ENCODE peak calls at places on chromosomes 6 and 20, in ten cellular contexts. G is T-cell; Z is mesendoderm; B is stimulated activated CD4-positive, alpha-beta T cell treated with anti-CD3 and anti-CD28 coated beads, Interleukin-1b, Interleukin-23, amount 100 ng/mL, for 1 hour; L is ACHN; J is NCI-H69; T is progenitor cell of endocrine pancreas; A is cerebellar cortex; O is HT-29; M is GM12891. N is an unnamed sample.

GRCh38 chr20:35629432-35630145 is 14.0 kb downstream of the SPAG4 start:
- DNase-seq in A (no peak), O (no peak), G (no peak), M (no peak), L (no peak), J (no peak), B (no peak), T (no peak), Z (no peak), N (no peak)

GRCh38 chr6:118812972-118813371 is 81.0 kb upstream of the ASF1A start:
- DNase-seq in J (no peak), B (no peak), T (no peak), G (no peak), O (no peak), Z (no peak), L (no peak), M (no peak), A (no peak), N (peak; percentile 40)

GRCh38 chr6:99739526-99739925 is 132.9 kb downstream of the PRDM13 start:
- DNase-seq in T (no peak), A (peak; percentile 99), J (peak; percentile 71), O (no peak), M (no peak), L (no peak), G (no peak), Z (no peak), B (no peak), N (no peak)

GRCh38 chr20:16283307-16283706 is 289.9 kb downstream of the KIF16B start:
- DNase-seq in A (no peak), O (no peak), L (no peak), B (no peak), T (no peak), Z (no peak), M (no peak), J (peak; percentile 8), G (no peak), N (no peak)

GRCh38 chr20:45408646-45409213 is 641 bp downstream of the DBNDD2 start:
- DNase-seq in G (no peak), B (no peak), M (no peak), J (no peak), L (no peak), Z (no peak), T (no peak), A (no peak), O (no peak), N (no peak)

GRCh38 chr6:160767647-160768019 is 65.6 kb downstream of the PLG start:
- DNase-seq in O (no peak), B (no peak), M (no peak), G (no peak), Z (no peak), L (no peak), A (no peak), T (no peak), J (no peak), N (no peak)

GRCh38 chr20:62305149-62305764 is 2.5 kb downstream of the ADRM1 start:
- DNase-seq in L (no peak), A (no peak), J (no peak), T (no peak), O (peak; percentile 87), Z (peak; percentile 24), G (no peak), B (no peak), M (no peak), N (peak; percentile 46)

GRCh38 chr6:157392927-157393666 is 12.1 kb downstream of the ZDHHC14 start:
- DNase-seq in Z (peak; percentile 67), B (no peak), G (no peak), A (no peak), T (no peak), O (no peak), M (no peak), L (no peak), J (no peak), N (no peak)

GRCh38 chr20:58709013-58709702 is 16.6 kb downstream of the NPEPL1 start:
- DNase-seq in O (no peak), L (no peak), M (no peak), A (no peak), G (no peak), T (no peak), Z (no peak), J (no peak), B (no peak), N (no peak)

GRCh38 chr6:113859349-113860164 is 2.4 kb downstream of the MARCKS start:
- DNase-seq in T (no peak), G (no peak), M (no peak), Z (peak; percentile 60), J (peak; percentile 65), L (peak; percentile 48), B (no peak), A (no peak), O (peak; percentile 38), N (no peak)

GRCh38 chr6:13383280-13384163 is 55.2 kb upstream of the TBC1D7 start:
- DNase-seq in M (no peak), T (no peak), Z (no peak), O (peak; percentile 83), B (no peak), G (no peak), L (no peak), J (peak; percentile 89), A (no peak), N (peak; percentile 31)

GRCh38 chr20:41260734-41261220 is 56.8 kb downstream of the ZHX3 start:
- DNase-seq in T (no peak), L (no peak), O (no peak), J (no peak), G (no peak), M (no peak), B (no peak), A (no peak), Z (peak; percentile 58), N (no peak)

GRCh38 chr6:11193434-11193833 is 39.0 kb downstream of the NEDD9 start:
- DNase-seq in T (no peak), G (no peak), Z (no peak), B (no peak), A (no peak), O (no peak), J (no peak), M (no peak), L (no peak), N (no peak)

GRCh38 chr20:21361266-21361665 is 36.1 kb downstream of the NKX2-4 start:
- DNase-seq in J (no peak), L (no peak), G (no peak), M (no peak), Z (no peak), T (no peak), B (no peak), A (no peak), O (no peak), N (no peak)

GRCh38 chr6:4805553-4806307 is 29.5 kb downstream of the CDYL start:
- DNase-seq in O (peak; percentile 72), B (peak; percentile 8), M (no peak), J (peak; percentile 81), G (peak; percentile 9), Z (peak; percentile 77), L (peak; percentile 59), T (peak; percentile 17), A (peak; percentile 77), N (peak; percentile 24)